ENCODE peak calls at places on chromosome 12, in ten cellular contexts. U, X, S, Y, Q, B, I, E, T and R are unnamed samples.

GRCh38 chr12:81596558-81596957 is 162.6 kb downstream of the PPFIA2 start:
- DNase-seq in U (no peak), X (no peak), S (no peak), Y (no peak), Q (no peak), B (no peak), I (no peak), E (no peak), T (no peak), R (no peak)

GRCh38 chr12:120684523-120684932 is 2.4 kb upstream of the MLEC start:
- DNase-seq in U (no peak), X (no peak), S (no peak), Y (no peak), Q (no peak), B (no peak), I (no peak), E (peak; percentile 80), T (no peak), R (no peak)

GRCh38 chr12:108323581-108323980 is 15.5 kb downstream of the CMKLR1 start:
- DNase-seq in U (no peak), X (no peak), S (no peak), Y (no peak), Q (no peak), B (no peak), I (no peak), E (no peak), T (no peak), R (no peak)

GRCh38 chr12:30822385-30823139 is 67.8 kb upstream of the CAPRIN2 start:
- DNase-seq in U (peak; percentile 74), X (peak; percentile 33), S (peak; percentile 51), Y (no peak), Q (peak; percentile 68), B (no peak), I (peak; percentile 52), E (peak; percentile 48), T (peak; percentile 40), R (no peak)

GRCh38 chr12:95608252-95609033 is 57.2 kb upstream of the USP44 start:
- DNase-seq in U (peak; percentile 56), X (no peak), S (peak; percentile 67), Y (no peak), Q (peak; percentile 64), B (no peak), I (peak; percentile 46), E (peak; percentile 75), T (no peak), R (no peak)

GRCh38 chr12:131010376-131011131 is 56.8 kb downstream of the ADGRD1 start:
- DNase-seq in U (no peak), X (no peak), S (no peak), Y (no peak), Q (no peak), B (no peak), I (no peak), E (no peak), T (no peak), R (no peak)

GRCh38 chr12:6336859-6337744 is 4.8 kb downstream of the TNFRSF1A start:
- DNase-seq in U (no peak), X (no peak), S (no peak), Y (peak; percentile 54), Q (no peak), B (no peak), I (no peak), E (no peak), T (no peak), R (no peak)

GRCh38 chr12:117036547-117036946 is 62.7 kb downstream of the TESC start:
- DNase-seq in U (peak; percentile 25), X (no peak), S (no peak), Y (no peak), Q (no peak), B (no peak), I (no peak), E (no peak), T (no peak), R (no peak)

GRCh38 chr12:87094356-87094755 is 838.2 kb upstream of the MGAT4C start:
- DNase-seq in U (no peak), X (no peak), S (no peak), Y (no peak), Q (no peak), B (no peak), I (no peak), E (no peak), T (no peak), R (no peak)

GRCh38 chr12:39294712-39295111 is 148.2 kb downstream of the KIF21A start:
- DNase-seq in U (no peak), X (no peak), S (no peak), Y (no peak), Q (no peak), B (no peak), I (no peak), E (no peak), T (no peak), R (no peak)

GRCh38 chr12:23950011-23950774 is 723 bp upstream of the SOX5 start:
- DNase-seq in U (no peak), X (no peak), S (no peak), Y (no peak), Q (no peak), B (no peak), I (no peak), E (peak; percentile 19), T (no peak), R (no peak)

GRCh38 chr12:8609061-8609570 is 3.5 kb downstream of the AICDA start:
- DNase-seq in U (no peak), X (no peak), S (no peak), Y (peak; percentile 67), Q (no peak), B (peak; percentile 11), I (peak; percentile 47), E (peak; percentile 54), T (no peak), R (no peak)

GRCh38 chr12:11621797-11622423 is 27.6 kb upstream of the ETV6 start:
- DNase-seq in U (no peak), X (no peak), S (no peak), Y (peak; percentile 70), Q (no peak), B (no peak), I (no peak), E (peak; percentile 21), T (no peak), R (no peak)

GRCh38 chr12:14853966-14854365 is 10.6 kb upstream of the ART4 start:
- DNase-seq in U (no peak), X (no peak), S (no peak), Y (no peak), Q (peak; percentile 16), B (no peak), I (no peak), E (no peak), T (no peak), R (no peak)

GRCh38 chr12:67593041-67593870 is 55.3 kb upstream of the DYRK2 start:
- DNase-seq in U (no peak), X (no peak), S (no peak), Y (no peak), Q (no peak), B (no peak), I (peak; percentile 5), E (peak; percentile 54), T (peak; percentile 23), R (no peak)

GRCh38 chr12:52213541-52214420 is 19.3 kb upstream of the KRT7 start:
- DNase-seq in U (peak; percentile 60), X (no peak), S (peak; percentile 76), Y (peak; percentile 49), Q (peak; percentile 70), B (peak; percentile 61), I (peak; percentile 88), E (peak; percentile 71), T (peak; percentile 51), R (peak; percentile 84)

DNA sequence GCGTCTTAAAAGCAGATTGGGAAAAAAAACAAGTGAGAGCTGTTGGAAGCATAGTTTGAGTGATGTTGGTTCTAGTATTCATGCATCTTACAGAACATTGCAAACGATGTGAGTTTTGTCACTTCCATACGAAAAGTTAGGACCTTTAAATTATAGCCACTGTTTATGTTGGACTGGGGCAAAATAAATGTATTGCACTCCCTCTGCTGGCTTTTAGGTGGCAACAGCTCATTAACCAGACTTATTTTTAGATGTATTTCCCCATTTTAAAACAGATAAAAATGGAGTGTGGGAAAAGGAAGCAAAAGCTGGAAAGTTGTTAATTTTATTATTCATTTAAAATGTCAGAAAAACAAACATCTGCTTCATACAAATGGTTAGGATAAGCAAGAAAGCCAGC is 111.9 kb downstream of the LGR5 start:
- DNase-seq in U (no peak), X (no peak), S (no peak), Y (peak; percentile 14), Q (no peak), B (no peak), I (no peak), E (peak; percentile 38), T (no peak), R (no peak)
- TF ChIP-seq CTCF in U (peak; percentile 59), X (no peak), S (peak; percentile 30), Y (peak; percentile 69), Q (no peak), B (peak; percentile 56), I (peak; percentile 33), E (peak; percentile 48), T (no peak), R (peak; percentile 59)

DNA sequence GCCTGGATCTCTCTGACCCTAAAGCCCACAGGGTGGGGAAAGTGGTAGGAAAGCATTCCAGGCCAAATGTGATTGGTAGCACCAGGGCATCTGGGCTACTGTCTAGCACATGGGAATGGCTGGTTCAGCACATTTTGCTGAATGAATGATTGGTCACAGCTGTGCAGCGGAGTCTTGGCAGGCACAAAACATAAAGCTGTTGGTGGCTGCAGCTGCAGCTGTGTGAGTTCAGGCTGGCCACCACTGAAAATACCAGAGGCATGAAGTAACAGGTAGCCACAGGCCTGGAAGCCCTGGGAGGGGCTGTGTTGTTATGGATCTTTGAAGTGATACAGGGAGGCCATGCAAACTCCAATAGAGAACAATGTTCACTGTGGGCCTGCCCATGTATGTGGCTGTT is 72.7 kb downstream of the MYRFL start:
- DNase-seq in U (no peak), X (no peak), S (peak; percentile 27), Y (no peak), Q (peak; percentile 58), B (peak; percentile 79), I (no peak), E (peak; percentile 91), T (no peak), R (no peak)
- TF ChIP-seq CTCF in U (no peak), X (no peak), S (no peak), Y (no peak), Q (no peak), B (no peak), I (no peak), E (no peak), T (no peak), R (no peak)

DNA sequence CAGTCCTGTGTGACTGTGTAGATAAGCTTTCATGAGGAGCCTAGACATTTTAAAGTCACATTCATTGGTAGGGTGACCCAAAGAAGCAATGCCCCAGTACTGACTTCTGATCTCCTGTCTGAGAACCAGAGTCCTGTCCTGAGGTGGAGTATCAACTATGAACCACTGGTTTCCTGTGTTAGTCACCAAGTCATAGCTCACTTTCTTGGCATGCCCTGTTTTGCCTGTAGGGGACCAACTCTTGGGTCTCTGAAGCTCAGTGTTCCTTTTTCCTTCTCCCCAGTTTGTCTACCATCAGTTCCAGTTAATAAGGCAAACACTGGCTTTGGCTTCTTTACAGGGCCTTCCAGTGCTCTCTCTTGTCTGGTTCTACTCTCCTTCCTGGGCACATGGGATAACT is 97.4 kb downstream of the C12orf75 start:
- DNase-seq in U (no peak), X (no peak), S (no peak), Y (no peak), Q (no peak), B (no peak), I (no peak), E (peak; percentile 19), T (no peak), R (no peak)
- TF ChIP-seq CTCF in U (no peak), X (no peak), S (no peak), Y (peak; percentile 28), Q (no peak), B (peak; percentile 12), I (no peak), E (peak; percentile 26), T (no peak), R (no peak)

GRCh38 chr12:113889076-113889475 is 77.0 kb downstream of the RBM19 start:
- DNase-seq in U (no peak), X (no peak), S (no peak), Y (no peak), Q (no peak), B (no peak), I (no peak), E (peak; percentile 1), T (no peak), R (no peak)
- TF ChIP-seq CTCF in U (no peak), X (no peak), S (no peak), Y (no peak), Q (no peak), B (no peak), I (no peak), E (no peak), T (no peak), R (no peak)